ENCODE peak calls at places on chromosomes 1 and 21, in seven cellular contexts. U is pancreas, M is astrocyte, L is endothelial cell, C is GM13976, T is tibial nerve, Z is progenitor cell of endocrine pancreas. V is an unnamed sample.

GRCh38 chr21:21612446-21612845 is 614.2 kb downstream of the NCAM2 start:
- DNase-seq in U (no peak), M (peak), L (no peak), C (no peak), T (no peak), Z (no peak), V (no peak)

GRCh38 chr1:56754713-56755505 is 64.3 kb downstream of the FYB2 start:
- DNase-seq in U (no peak), M (no peak), L (no peak), C (no peak), T (no peak), Z (no peak), V (no peak)

GRCh38 chr21:28516996-28517592 is 475.6 kb downstream of the LTN1 start:
- DNase-seq in U (peak), M (peak), L (peak), C (peak), T (peak), Z (peak), V (peak)

GRCh38 chr1:118115567-118116272 is 69.3 kb downstream of the SPAG17 start:
- DNase-seq in U (no peak), M (peak), L (no peak), C (no peak), T (no peak), Z (no peak), V (no peak)

GRCh38 chr1:241837901-241838300 is 10.1 kb upstream of the EXO1 start:
- DNase-seq in U (no peak), M (peak), L (no peak), C (no peak), T (no peak), Z (no peak), V (no peak)

GRCh38 chr1:189929501-189930099 is 548.1 kb downstream of the BRINP3 start:
- DNase-seq in U (peak), M (no peak), L (no peak), C (no peak), T (no peak), Z (no peak), V (peak)

GRCh38 chr1:94966033-94966432 is 39.1 kb upstream of the CNN3 start:
- DNase-seq in U (no peak), M (no peak), L (no peak), C (no peak), T (no peak), Z (no peak), V (no peak)

GRCh38 chr1:157968503-157968902 is 24.9 kb upstream of the KIRREL1 start:
- DNase-seq in U (no peak), M (peak), L (no peak), C (no peak), T (no peak), Z (no peak), V (peak)

GRCh38 chr1:43973981-43974442 is 748 bp upstream of the ATP6V0B start:
- DNase-seq in U (no peak), M (no peak), L (no peak), C (no peak), T (no peak), Z (no peak), V (no peak)

GRCh38 chr21:43303240-43304178 is 123.4 kb downstream of the SIK1 start:
- DNase-seq in U (no peak), M (no peak), L (no peak), C (no peak), T (no peak), Z (no peak), V (no peak)

GRCh38 chr1:6124341-6124740 is 55.8 kb downstream of the CHD5 start:
- DNase-seq in U (no peak), M (no peak), L (no peak), C (no peak), T (no peak), Z (no peak), V (no peak)

GRCh38 chr21:14600569-14601308 is 54.6 kb upstream of the SAMSN1 start:
- DNase-seq in U (no peak), M (no peak), L (no peak), C (no peak), T (no peak), Z (no peak), V (no peak)

GRCh38 chr1:6466023-6466422 is at the start of gene TNFRSF25:
- DNase-seq in U (no peak), M (no peak), L (no peak), C (no peak), T (no peak), Z (no peak), V (no peak)

GRCh38 chr1:162605225-162605927 is 26.9 kb upstream of the DDR2 start:
- DNase-seq in U (no peak), M (peak), L (no peak), C (no peak), T (no peak), Z (no peak), V (no peak)

GRCh38 chr1:15355968-15356621 is 53.6 kb upstream of the EFHD2 start:
- DNase-seq in U (no peak), M (peak), L (no peak), C (no peak), T (no peak), Z (no peak), V (no peak)

GRCh38 chr1:6638226-6638625 is 13.6 kb downstream of the THAP3 start:
- DNase-seq in U (peak), M (peak), L (no peak), C (no peak), T (peak), Z (no peak), V (no peak)

GRCh38 chr1:9251501-9251900 is 16.9 kb downstream of the H6PD start:
- DNase-seq in U (no peak), M (no peak), L (no peak), C (no peak), T (no peak), Z (no peak), V (no peak)

GRCh38 chr1:117568999-117569398 is 36.8 kb upstream of the TENT5C start:
- DNase-seq in U (no peak), M (no peak), L (no peak), C (no peak), T (no peak), Z (no peak), V (no peak)

GRCh38 chr1:117059334-117059677 is 820 bp upstream of the TTF2 start:
- DNase-seq in U (peak), M (no peak), L (peak), C (peak), T (no peak), Z (peak), V (peak)

GRCh38 chr1:183553769-183554168 is 36.5 kb downstream of the NCF2 start:
- DNase-seq in U (no peak), M (no peak), L (no peak), C (no peak), T (no peak), Z (no peak), V (no peak)

GRCh38 chr1:201806801-201807200 is 22.2 kb upstream of the IPO9 start:
- DNase-seq in U (no peak), M (no peak), L (no peak), C (no peak), T (no peak), Z (no peak), V (no peak)

GRCh38 chr1:115199416-115200132 is 110.3 kb upstream of the TSPAN2 start:
- DNase-seq in U (no peak), M (no peak), L (no peak), C (no peak), T (no peak), Z (no peak), V (no peak)

GRCh38 chr1:52633291-52633754 is 355 bp downstream of the SHISAL2A start:
- DNase-seq in U (no peak), M (no peak), L (peak), C (peak), T (no peak), Z (peak), V (no peak)

GRCh38 chr1:193850745-193851144 is 664.3 kb upstream of the B3GALT2 start:
- DNase-seq in U (no peak), M (peak), L (no peak), C (no peak), T (no peak), Z (no peak), V (no peak)

GRCh38 chr1:36089393-36090121 is 865 bp downstream of the ADPRS start:
- DNase-seq in U (peak), M (peak), L (no peak), C (peak), T (no peak), Z (no peak), V (peak)

GRCh38 chr1:53681647-53682368 is 57.2 kb downstream of the GLIS1 start:
- DNase-seq in U (no peak), M (no peak), L (peak), C (peak), T (peak), Z (peak), V (peak)

GRCh38 chr1:215583185-215583692 is 16.1 kb downstream of the KCTD3 start:
- DNase-seq in U (peak), M (peak), L (no peak), C (no peak), T (no peak), Z (no peak), V (peak)

GRCh38 chr1:111192643-111193519 is 7.6 kb downstream of the DENND2D start:
- DNase-seq in U (no peak), M (no peak), L (no peak), C (no peak), T (no peak), Z (no peak), V (no peak)

GRCh38 chr1:245934409-245934808 is 572.7 kb downstream of the SMYD3 start:
- DNase-seq in U (no peak), M (no peak), L (no peak), C (no peak), T (no peak), Z (no peak), V (no peak)

GRCh38 chr1:212975607-212975918 is 25.2 kb downstream of the VASH2 start:
- DNase-seq in U (no peak), M (no peak), L (no peak), C (no peak), T (no peak), Z (no peak), V (no peak)

GRCh38 chr1:233654667-233655432 is 40.9 kb downstream of the KCNK1 start:
- DNase-seq in U (no peak), M (peak), L (no peak), C (no peak), T (no peak), Z (no peak), V (peak)

GRCh38 chr21:26965091-26965566 is 1.8 kb downstream of the ADAMTS5 start:
- DNase-seq in U (peak), M (no peak), L (no peak), C (no peak), T (peak), Z (no peak), V (no peak)

GRCh38 chr1:226980565-226981385 is 40.7 kb downstream of the COQ8A start:
- DNase-seq in U (no peak), M (no peak), L (no peak), C (no peak), T (no peak), Z (no peak), V (no peak)

GRCh38 chr1:20470174-20470573 is 15.8 kb downstream of the CAMK2N1 start:
- DNase-seq in U (no peak), M (no peak), L (no peak), C (no peak), T (no peak), Z (no peak), V (no peak)

GRCh38 chr1:5492861-5493260 is 499.4 kb downstream of the NPHP4 start:
- DNase-seq in U (no peak), M (no peak), L (no peak), C (no peak), T (no peak), Z (no peak), V (no peak)

GRCh38 chr1:236877661-236878060 is 82.6 kb downstream of the MTR start:
- DNase-seq in U (no peak), M (no peak), L (no peak), C (no peak), T (no peak), Z (no peak), V (no peak)

DNA sequence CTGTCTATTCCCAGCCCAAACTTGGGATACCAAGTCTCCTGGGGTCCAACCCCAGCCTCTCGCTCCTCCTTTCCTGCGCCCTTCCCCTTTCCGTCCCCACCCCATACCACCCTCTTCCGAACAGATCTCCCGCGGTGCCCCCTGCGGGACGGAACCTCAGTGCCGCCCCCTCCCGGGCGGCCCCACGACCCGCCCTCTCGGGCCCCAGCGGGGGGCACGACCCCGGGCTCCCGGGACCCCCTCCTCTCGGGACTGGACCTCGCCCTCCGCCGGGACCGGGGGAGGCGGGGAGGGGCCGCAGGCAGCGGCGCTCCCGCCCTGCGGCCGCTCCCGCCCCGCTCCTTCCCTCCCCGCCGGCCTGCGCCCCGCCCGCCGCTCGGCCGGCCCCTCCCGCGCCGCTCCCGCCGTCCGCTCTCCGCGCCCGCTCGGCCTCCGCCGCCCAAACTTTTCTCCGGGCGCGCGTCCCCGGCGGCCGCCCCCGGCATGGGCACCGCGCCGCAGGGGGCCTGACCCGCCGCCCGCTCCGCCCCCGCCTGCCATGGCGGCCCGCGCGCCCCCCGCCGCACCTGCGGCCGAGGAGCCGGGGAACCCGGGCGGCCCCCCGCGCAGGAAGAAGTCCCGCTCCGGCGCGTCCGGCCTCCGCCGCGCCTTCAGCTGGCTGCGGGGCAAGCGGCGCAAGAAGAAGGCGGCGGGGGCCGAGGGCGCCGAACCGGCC is 39.0 kb upstream of the SYNC start:
- DNase-seq in U (no peak), M (no peak), L (peak), C (peak), T (no peak), Z (no peak), V (peak)
- TF ChIP-seq CTCF in U (no peak), M (no peak), L (no peak), C (no peak), T (peak), Z (peak), V (peak)

DNA sequence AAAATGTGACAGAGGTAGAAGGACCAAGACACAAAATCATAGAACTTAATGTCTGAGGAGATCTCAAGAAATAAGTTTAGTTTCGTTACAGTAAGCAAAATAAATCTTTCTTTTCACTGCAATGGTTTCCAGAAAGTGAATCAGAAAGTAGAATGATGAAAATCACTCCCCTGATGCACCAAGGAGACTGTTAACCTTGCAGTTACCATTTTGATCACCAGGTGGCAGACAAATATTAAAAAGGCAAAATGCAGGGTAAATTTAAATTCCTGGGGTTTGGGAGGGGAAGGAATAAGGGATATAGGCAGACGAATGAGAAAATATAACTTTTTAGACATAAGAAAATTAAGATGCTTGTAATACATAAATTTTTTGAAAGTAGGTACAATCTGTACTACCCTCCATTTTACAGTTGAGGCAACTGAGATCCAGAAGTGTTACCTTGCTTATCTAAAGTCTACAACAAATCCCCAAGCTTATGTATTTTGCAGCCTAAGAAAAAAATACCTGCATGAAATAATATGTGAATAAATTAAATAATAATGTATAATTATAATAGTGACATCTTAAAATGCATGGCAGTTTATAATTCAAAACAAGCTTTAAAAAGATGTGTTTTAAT is 253.2 kb downstream of the CRB1 start:
- DNase-seq in U (no peak), M (peak), L (peak), C (peak), T (no peak), Z (peak), V (peak)
- TF ChIP-seq CTCF in U (peak), M (peak), L (peak), C (peak), T (no peak), Z (peak), V (peak)

GRCh38 chr1:27556781-27557595 is 47.0 kb downstream of the AHDC1 start:
- DNase-seq in U (peak), M (peak), L (peak), C (peak), T (peak), Z (peak), V (peak)

GRCh38 chr1:27555700-27556424 is 48.1 kb downstream of the AHDC1 start:
- DNase-seq in U (no peak), M (no peak), L (no peak), C (no peak), T (no peak), Z (no peak), V (no peak)

GRCh38 chr1:27559466-27560030 is 44.4 kb downstream of the AHDC1 start:
- DNase-seq in U (no peak), M (no peak), L (no peak), C (no peak), T (no peak), Z (no peak), V (no peak)

GRCh38 chr1:27556435-27556780 is 47.5 kb downstream of the AHDC1 start:
- DNase-seq in U (no peak), M (no peak), L (no peak), C (no peak), T (no peak), Z (no peak), V (no peak)

DNA sequence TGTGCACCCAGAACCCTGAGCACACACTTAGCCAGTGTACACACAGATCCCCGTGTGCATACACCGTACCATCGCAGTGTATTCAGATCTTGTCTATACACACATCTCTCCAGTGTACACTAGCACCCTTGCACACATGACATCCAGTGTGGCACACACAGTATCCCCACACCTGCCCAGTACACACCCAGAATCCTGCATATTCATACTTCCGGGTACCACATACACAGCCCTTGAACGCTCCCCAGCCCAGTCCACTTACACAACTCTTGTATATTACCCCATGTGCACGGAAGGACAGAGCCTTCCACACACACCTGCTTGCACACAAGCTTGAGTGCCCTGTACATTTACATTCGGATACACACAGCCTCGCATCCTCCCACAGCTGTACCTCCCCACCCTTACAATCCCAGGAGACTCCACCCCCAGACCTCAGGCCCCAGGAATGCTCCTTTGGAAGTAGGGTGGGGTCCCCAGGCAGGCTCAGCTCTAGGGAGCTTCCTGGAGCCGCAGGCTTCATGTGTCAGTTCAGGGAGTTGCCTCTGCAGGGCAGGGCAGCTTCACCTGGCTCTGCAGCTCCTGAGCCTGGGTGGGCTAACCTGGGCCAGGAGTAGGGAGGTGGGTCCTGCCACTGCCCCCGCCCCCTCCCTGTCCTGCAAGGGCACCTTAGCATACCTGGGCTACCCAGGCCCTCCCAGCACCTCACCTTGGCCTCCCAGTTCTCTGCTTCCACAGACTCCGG is 46.2 kb downstream of the AHDC1 start:
- DNase-seq in U (no peak), M (no peak), L (no peak), C (no peak), T (no peak), Z (no peak), V (peak)
- TF ChIP-seq CTCF in U (no peak), M (no peak), L (no peak), C (no peak), T (no peak), Z (no peak), V (no peak)

DNA sequence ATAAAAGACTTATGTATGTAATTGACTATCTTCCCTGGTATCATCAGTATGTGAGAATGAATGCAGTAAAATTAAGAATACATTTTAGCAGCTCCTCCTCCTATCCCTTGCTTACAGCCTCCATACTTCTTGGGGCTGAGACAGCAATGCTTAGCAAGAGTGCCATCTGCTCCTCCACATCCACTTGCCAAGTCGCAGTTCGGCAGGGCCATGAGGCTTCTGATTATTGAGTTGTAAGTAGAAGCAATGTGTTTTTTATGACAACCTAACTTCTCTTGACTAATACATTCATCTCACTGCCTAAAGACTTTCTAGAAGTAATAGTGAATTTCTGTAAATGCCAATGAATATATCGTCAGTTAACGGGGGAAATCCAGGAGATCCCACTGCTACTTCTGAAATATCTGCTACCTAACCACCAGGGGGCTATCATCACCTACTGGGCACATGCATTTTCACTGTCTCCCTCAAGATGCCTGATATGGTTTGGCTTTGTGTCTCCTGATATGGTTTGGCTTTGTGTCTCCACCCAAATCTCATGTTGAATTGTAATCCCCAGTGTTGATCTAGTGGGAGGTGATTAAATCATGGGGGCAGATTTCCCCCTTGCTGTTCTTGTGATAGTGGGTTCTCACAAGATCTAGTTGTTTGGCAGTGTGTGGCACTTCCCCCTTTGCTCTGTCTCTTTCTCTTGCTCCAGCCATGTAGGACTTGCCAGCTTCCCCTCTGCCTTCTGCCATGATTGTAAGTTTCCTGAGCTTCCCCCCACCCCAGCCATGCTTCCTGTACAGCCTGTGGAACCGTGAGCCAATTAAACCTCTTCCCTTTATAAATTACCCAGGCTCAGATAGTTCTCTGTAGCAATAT is 59.6 kb downstream of the EXTL2 start:
- DNase-seq in U (no peak), M (no peak), L (no peak), C (no peak), T (no peak), Z (no peak), V (peak)
- TF ChIP-seq CTCF in U (no peak), M (peak), L (peak), C (peak), T (no peak), Z (peak), V (peak)

V was measured in Calu3.